ENCODE peak calls at places on chromosome 4, in six cellular contexts. Q, Y, K, R, H and M are unnamed samples.
A peak's percentile ranks its signal among the peaks of the same experiment; 100 is the strongest.

GRCh38 chr4:1714303-1715001 is 2.3 kb upstream of the SLBP start:
- DNase-seq in Q (peak; percentile 48), Y (peak; percentile 32), K (no peak), R (no peak), H (no peak), M (no peak)

GRCh38 chr4:118280501-118281218 is 72.1 kb downstream of the PRSS12 start:
- DNase-seq in Q (peak; percentile 71), Y (peak; percentile 84), K (peak; percentile 74), R (peak; percentile 22), H (peak; percentile 38), M (peak; percentile 72)

GRCh38 chr4:150268444-150268843 is 190.2 kb downstream of the DCLK2 start:
- DNase-seq in Q (no peak), Y (no peak), K (no peak), R (no peak), H (no peak), M (peak; percentile 55)

GRCh38 chr4:74440356-74440755 is 4.6 kb upstream of the AREG start:
- DNase-seq in Q (no peak), Y (no peak), K (peak; percentile 59), R (peak; percentile 65), H (no peak), M (no peak)

GRCh38 chr4:123587983-123588494 is 191.4 kb downstream of the SPRY1 start:
- DNase-seq in Q (peak; percentile 93), Y (peak; percentile 50), K (peak; percentile 32), R (no peak), H (no peak), M (peak; percentile 65)

GRCh38 chr4:155587766-155588165 is 78.9 kb upstream of the GUCY1A1 start:
- DNase-seq in Q (no peak), Y (no peak), K (no peak), R (no peak), H (no peak), M (no peak)

GRCh38 chr4:38308728-38309315 is 348.6 kb downstream of the PTTG2 start:
- DNase-seq in Q (no peak), Y (no peak), K (no peak), R (no peak), H (no peak), M (no peak)

GRCh38 chr4:127997534-127998388 is 32.6 kb downstream of the ABHD18 start:
- DNase-seq in Q (peak; percentile 71), Y (peak; percentile 9), K (no peak), R (no peak), H (peak; percentile 44), M (no peak)

GRCh38 chr4:126766266-126766665 is 866.5 kb upstream of the INTU start:
- DNase-seq in Q (no peak), Y (no peak), K (no peak), R (no peak), H (no peak), M (peak; percentile 83)

GRCh38 chr4:119046263-119046662 is 89.4 kb upstream of the MYOZ2 start:
- DNase-seq in Q (no peak), Y (no peak), K (no peak), R (no peak), H (no peak), M (peak; percentile 70)

GRCh38 chr4:5168891-5169290 is 117.6 kb downstream of the STK32B start:
- DNase-seq in Q (no peak), Y (no peak), K (no peak), R (no peak), H (no peak), M (no peak)

GRCh38 chr4:185717018-185717726 is 94.8 kb downstream of the SORBS2 start:
- DNase-seq in Q (no peak), Y (no peak), K (no peak), R (no peak), H (no peak), M (peak; percentile 80)

GRCh38 chr4:81198151-81198550 is 16.9 kb downstream of the PRKG2 start:
- DNase-seq in Q (no peak), Y (no peak), K (no peak), R (no peak), H (no peak), M (no peak)

GRCh38 chr4:161466321-161466720 is 697.5 kb downstream of the FSTL5 start:
- DNase-seq in Q (no peak), Y (no peak), K (no peak), R (no peak), H (no peak), M (no peak)

GRCh38 chr4:48375651-48376291 is 34.4 kb downstream of the SLAIN2 start:
- DNase-seq in Q (peak; percentile 72), Y (peak; percentile 25), K (peak; percentile 58), R (no peak), H (no peak), M (peak; percentile 90)

GRCh38 chr4:3324093-3324815 is 31.4 kb downstream of the RGS12 start:
- DNase-seq in Q (no peak), Y (no peak), K (no peak), R (peak; percentile 46), H (no peak), M (no peak)

GRCh38 chr4:152503606-152504290 is 32.1 kb downstream of the FBXW7 start:
- DNase-seq in Q (no peak), Y (no peak), K (no peak), R (no peak), H (no peak), M (no peak)

GRCh38 chr4:152499322-152499721 is 36.6 kb downstream of the FBXW7 start:
- DNase-seq in Q (no peak), Y (no peak), K (no peak), R (no peak), H (no peak), M (no peak)

GRCh38 chr4:152500798-152501434 is 35.0 kb downstream of the FBXW7 start:
- DNase-seq in Q (peak; percentile 86), Y (peak; percentile 90), K (peak; percentile 65), R (peak; percentile 54), H (peak; percentile 74), M (peak; percentile 84)

GRCh38 chr4:152500308-152500707 is 35.6 kb downstream of the FBXW7 start:
- DNase-seq in Q (no peak), Y (no peak), K (no peak), R (no peak), H (no peak), M (no peak)

GRCh38 chr4:152501846-152502536 is 33.9 kb downstream of the FBXW7 start:
- DNase-seq in Q (no peak), Y (no peak), K (no peak), R (no peak), H (no peak), M (no peak)
- TF ChIP-seq MYC in Q (no peak), Y (no peak), K (no peak), R (no peak), H (no peak), M (no peak)

GRCh38 chr4:151540728-151541437 is 131.9 kb downstream of the FHIP1A start:
- DNase-seq in Q (peak; percentile 86), Y (no peak), K (no peak), R (no peak), H (no peak), M (peak; percentile 76)
- TF ChIP-seq MYC in Q (no peak), Y (no peak), K (no peak), R (no peak), H (no peak), M (no peak)

GRCh38 chr4:13704020-13704419 is 76.5 kb upstream of the BOD1L1 start:
- DNase-seq in Q (no peak), Y (peak; percentile 47), K (no peak), R (no peak), H (no peak), M (no peak)

GRCh38 chr4:13703096-13703495 is 75.6 kb upstream of the BOD1L1 start:
- DNase-seq in Q (no peak), Y (no peak), K (no peak), R (no peak), H (no peak), M (no peak)

GRCh38 chr4:13704761-13705160 is 77.2 kb upstream of the BOD1L1 start:
- DNase-seq in Q (no peak), Y (no peak), K (no peak), R (no peak), H (no peak), M (no peak)

GRCh38 chr4:13700196-13701140 is 72.9 kb upstream of the BOD1L1 start:
- DNase-seq in Q (peak; percentile 33), Y (no peak), K (no peak), R (no peak), H (no peak), M (no peak)

DNA sequence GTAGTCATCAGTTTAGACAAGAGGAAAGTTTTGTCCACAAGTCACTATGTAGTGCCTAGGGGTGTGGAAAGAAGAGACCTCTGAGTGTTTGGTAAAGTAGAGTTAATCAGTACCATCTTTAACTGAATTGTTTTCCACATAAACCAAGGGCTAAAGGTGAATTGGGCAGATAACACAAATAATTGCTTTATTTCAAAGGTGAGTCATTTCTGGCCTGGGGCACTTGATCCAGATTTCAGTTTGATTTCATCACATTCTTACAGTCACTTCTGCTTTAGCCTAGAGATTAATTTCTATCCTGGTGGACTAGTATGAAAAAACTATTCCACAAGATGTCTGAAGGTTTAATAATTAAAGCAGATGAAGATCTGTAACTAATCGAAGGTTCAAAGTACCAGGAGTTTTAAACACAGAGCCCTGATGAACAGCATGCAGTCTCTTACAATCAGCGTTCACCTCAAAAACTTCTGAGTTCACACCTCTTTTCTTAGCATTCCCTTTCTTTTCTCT is 74.5 kb upstream of the BOD1L1 start:
- DNase-seq in Q (peak; percentile 89), Y (peak; percentile 30), K (peak; percentile 1), R (no peak), H (no peak), M (no peak)
- TF ChIP-seq MYC in Q (no peak), Y (no peak), K (no peak), R (no peak), H (no peak), M (no peak)

GRCh38 chr4:71186566-71187398 is 152.0 kb upstream of the SLC4A4 start:
- DNase-seq in Q (peak; percentile 33), Y (no peak), K (no peak), R (no peak), H (no peak), M (peak; percentile 28)

GRCh38 chr4:71188197-71188625 is 150.6 kb upstream of the SLC4A4 start:
- DNase-seq in Q (no peak), Y (no peak), K (no peak), R (no peak), H (no peak), M (no peak)

GRCh38 chr4:71186257-71186565 is 152.6 kb upstream of the SLC4A4 start:
- DNase-seq in Q (no peak), Y (no peak), K (no peak), R (no peak), H (no peak), M (no peak)

GRCh38 chr4:71188951-71189350 is 149.9 kb upstream of the SLC4A4 start:
- DNase-seq in Q (no peak), Y (no peak), K (no peak), R (no peak), H (no peak), M (no peak)

DNA sequence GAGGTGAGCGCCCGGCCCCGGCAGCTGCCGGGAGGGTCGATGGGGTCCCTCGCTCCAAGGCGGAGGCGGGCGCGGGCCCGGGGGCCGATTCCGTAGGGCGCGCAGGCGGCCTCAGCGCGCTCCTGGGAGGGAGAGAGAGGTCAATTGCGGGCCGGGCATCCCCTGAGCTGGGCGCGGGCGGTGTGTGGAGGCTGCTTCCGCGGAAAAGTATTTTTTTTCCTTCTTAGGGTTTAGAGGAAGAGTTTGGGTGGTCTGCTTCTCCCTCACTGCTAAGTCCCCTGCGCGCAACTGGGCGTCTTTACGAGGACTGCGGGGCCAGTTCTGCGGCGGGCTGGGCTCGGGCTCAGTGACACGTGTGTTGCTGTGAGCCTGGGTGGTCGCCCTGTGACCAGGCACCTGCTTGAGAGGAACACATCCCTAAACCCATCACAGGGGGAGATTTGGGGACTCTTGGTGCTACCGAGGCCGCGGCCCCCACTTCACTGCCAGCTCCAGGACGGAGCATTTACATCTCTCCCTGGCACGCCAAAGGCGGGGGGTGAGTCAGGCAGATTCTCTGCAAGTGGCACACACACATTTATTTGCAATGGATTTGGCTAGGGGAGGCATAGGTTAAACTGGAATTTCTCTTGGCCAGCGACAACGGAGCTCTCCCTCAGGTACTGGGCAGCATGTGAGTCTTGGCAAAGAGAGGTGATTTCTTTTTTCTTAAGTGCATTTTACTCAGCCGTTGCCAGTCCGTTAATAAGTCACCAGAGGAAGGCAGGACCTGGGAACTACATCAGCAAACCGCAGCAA is 151.2 kb upstream of the SLC4A4 start:
- DNase-seq in Q (peak; percentile 58), Y (no peak), K (no peak), R (no peak), H (no peak), M (no peak)
- TF ChIP-seq MYC in Q (no peak), Y (no peak), K (no peak), R (no peak), H (no peak), M (no peak)